ENCODE peak calls at places on chromosomes 5 and 9, in six cellular contexts. One of them, this sample, is unnamed. For H3K4me1 and H3K27me3, the result is how much of the 10 kb centered on the place peaks cover.

GRCh38 chr5:141973871-141974595 is 5.1 kb downstream of the RNF14 start:
- DNase-seq in tibial nerve: no peak
- DNase-seq in Caco-2: no peak
- DNase-seq in fibroblast of lung: peak
- DNase-seq in hepatocyte: no peak
- DNase-seq in HCT116: no peak
- DNase-seq in this sample: peak

GRCh38 chr5:64744914-64745313 is 23.6 kb downstream of the SREK1IP1 start:
- DNase-seq in tibial nerve: no peak
- DNase-seq in Caco-2: no peak
- DNase-seq in fibroblast of lung: no peak
- DNase-seq in hepatocyte: no peak
- DNase-seq in HCT116: no peak
- DNase-seq in this sample: no peak

GRCh38 chr9:69546265-69546664 is 125.9 kb downstream of the APBA1 start:
- DNase-seq in tibial nerve: no peak
- DNase-seq in Caco-2: no peak
- DNase-seq in fibroblast of lung: peak
- DNase-seq in hepatocyte: peak
- DNase-seq in HCT116: peak
- DNase-seq in this sample: no peak

GRCh38 chr5:107470007-107470582 is 200.6 kb downstream of the EFNA5 start:
- DNase-seq in tibial nerve: no peak
- DNase-seq in Caco-2: no peak
- DNase-seq in fibroblast of lung: peak
- DNase-seq in hepatocyte: no peak
- DNase-seq in HCT116: no peak
- DNase-seq in this sample: no peak

GRCh38 chr9:99622679-99623078 is 199.0 kb upstream of the NR4A3 start:
- DNase-seq in tibial nerve: no peak
- DNase-seq in Caco-2: no peak
- DNase-seq in fibroblast of lung: no peak
- DNase-seq in hepatocyte: no peak
- DNase-seq in HCT116: no peak
- DNase-seq in this sample: no peak

GRCh38 chr9:1969160-1969559 is 46.0 kb upstream of the SMARCA2 start:
- DNase-seq in tibial nerve: no peak
- DNase-seq in Caco-2: no peak
- DNase-seq in fibroblast of lung: no peak
- DNase-seq in hepatocyte: no peak
- DNase-seq in HCT116: no peak
- DNase-seq in this sample: no peak

GRCh38 chr5:116847960-116848359 is 273.3 kb upstream of the SEMA6A start:
- DNase-seq in tibial nerve: no peak
- DNase-seq in Caco-2: no peak
- DNase-seq in fibroblast of lung: no peak
- DNase-seq in hepatocyte: peak
- DNase-seq in HCT116: no peak
- DNase-seq in this sample: peak

GRCh38 chr5:102743900-102744299 is 11.2 kb upstream of the PAM start:
- DNase-seq in tibial nerve: no peak
- DNase-seq in Caco-2: no peak
- DNase-seq in fibroblast of lung: no peak
- DNase-seq in hepatocyte: no peak
- DNase-seq in HCT116: no peak
- DNase-seq in this sample: no peak

GRCh38 chr5:89458330-89458656 is 575.3 kb upstream of the MEF2C start:
- DNase-seq in tibial nerve: no peak
- DNase-seq in Caco-2: no peak
- DNase-seq in fibroblast of lung: no peak
- DNase-seq in hepatocyte: no peak
- DNase-seq in HCT116: no peak
- DNase-seq in this sample: no peak

GRCh38 chr5:89883967-89884366 is 525.6 kb downstream of the CETN3 start:
- DNase-seq in tibial nerve: no peak
- DNase-seq in Caco-2: no peak
- DNase-seq in fibroblast of lung: no peak
- DNase-seq in hepatocyte: no peak
- DNase-seq in HCT116: no peak
- DNase-seq in this sample: no peak

GRCh38 chr9:135051316-135052038 is 36.0 kb upstream of the OLFM1 start:
- DNase-seq in tibial nerve: no peak
- DNase-seq in Caco-2: peak
- DNase-seq in fibroblast of lung: no peak
- DNase-seq in hepatocyte: no peak
- DNase-seq in HCT116: no peak
- DNase-seq in this sample: no peak

GRCh38 chr5:132072508-132072907 is 1.1 kb upstream of the CSF2 start:
- DNase-seq in tibial nerve: no peak
- DNase-seq in Caco-2: no peak
- DNase-seq in fibroblast of lung: no peak
- DNase-seq in hepatocyte: no peak
- DNase-seq in HCT116: no peak
- DNase-seq in this sample: no peak

GRCh38 chr5:131854134-131854533 is 57.3 kb upstream of the FNIP1 start:
- DNase-seq in tibial nerve: no peak
- DNase-seq in Caco-2: no peak
- DNase-seq in fibroblast of lung: no peak
- DNase-seq in hepatocyte: no peak
- DNase-seq in HCT116: no peak
- DNase-seq in this sample: peak

GRCh38 chr5:107806705-107807104 is 136.0 kb upstream of the EFNA5 start:
- DNase-seq in tibial nerve: no peak
- DNase-seq in Caco-2: no peak
- DNase-seq in fibroblast of lung: peak
- DNase-seq in hepatocyte: peak
- DNase-seq in HCT116: peak
- DNase-seq in this sample: peak

GRCh38 chr5:83745821-83746220 is 25.2 kb upstream of the HAPLN1 start:
- DNase-seq in tibial nerve: no peak
- DNase-seq in Caco-2: no peak
- DNase-seq in fibroblast of lung: peak
- DNase-seq in hepatocyte: no peak
- DNase-seq in HCT116: no peak
- DNase-seq in this sample: no peak

GRCh38 chr9:92223758-92224157 is 69.7 kb downstream of the IARS1 start:
- DNase-seq in tibial nerve: no peak
- DNase-seq in Caco-2: no peak
- DNase-seq in fibroblast of lung: no peak
- DNase-seq in hepatocyte: no peak
- DNase-seq in HCT116: no peak
- DNase-seq in this sample: no peak

GRCh38 chr9:33229359-33230120 is 10.4 kb upstream of the SPINK4 start:
- DNase-seq in tibial nerve: no peak
- DNase-seq in Caco-2: peak
- DNase-seq in fibroblast of lung: no peak
- DNase-seq in hepatocyte: peak
- DNase-seq in HCT116: peak
- DNase-seq in this sample: peak

GRCh38 chr5:137442660-137443059 is 56.5 kb downstream of the SPOCK1 start:
- DNase-seq in tibial nerve: no peak
- DNase-seq in Caco-2: no peak
- DNase-seq in fibroblast of lung: no peak
- DNase-seq in hepatocyte: no peak
- DNase-seq in HCT116: no peak
- DNase-seq in this sample: no peak

GRCh38 chr5:17381926-17382325 is 116.1 kb upstream of the TAF11L2 start:
- DNase-seq in tibial nerve: peak
- DNase-seq in Caco-2: no peak
- DNase-seq in fibroblast of lung: no peak
- DNase-seq in hepatocyte: no peak
- DNase-seq in HCT116: no peak
- DNase-seq in this sample: no peak

GRCh38 chr9:6356441-6356840 is 28.3 kb downstream of the TPD52L3 start:
- DNase-seq in tibial nerve: no peak
- DNase-seq in Caco-2: no peak
- DNase-seq in fibroblast of lung: no peak
- DNase-seq in hepatocyte: no peak
- DNase-seq in HCT116: no peak
- DNase-seq in this sample: no peak

GRCh38 chr5:109655841-109656240 is 33.9 kb upstream of the MAN2A1 start:
- DNase-seq in tibial nerve: no peak
- DNase-seq in Caco-2: no peak
- DNase-seq in fibroblast of lung: peak
- DNase-seq in hepatocyte: no peak
- DNase-seq in HCT116: no peak
- DNase-seq in this sample: no peak

GRCh38 chr5:1220831-1221230 is 4.3 kb upstream of the SLC6A18 start:
- DNase-seq in tibial nerve: no peak
- DNase-seq in Caco-2: no peak
- DNase-seq in fibroblast of lung: no peak
- DNase-seq in hepatocyte: no peak
- DNase-seq in HCT116: no peak
- DNase-seq in this sample: no peak

GRCh38 chr5:134533115-134533815 is 7.8 kb downstream of the JADE2 start:
- DNase-seq in tibial nerve: peak
- DNase-seq in Caco-2: no peak
- DNase-seq in fibroblast of lung: no peak
- DNase-seq in hepatocyte: no peak
- DNase-seq in HCT116: no peak
- DNase-seq in this sample: no peak

GRCh38 chr5:32916648-32917047 is 205.5 kb downstream of the NPR3 start:
- DNase-seq in tibial nerve: no peak
- DNase-seq in Caco-2: no peak
- DNase-seq in fibroblast of lung: peak
- DNase-seq in hepatocyte: peak
- DNase-seq in HCT116: peak
- DNase-seq in this sample: no peak

GRCh38 chr5:133688386-133688785 is 76.0 kb upstream of the FSTL4 start:
- DNase-seq in tibial nerve: no peak
- DNase-seq in Caco-2: no peak
- DNase-seq in fibroblast of lung: peak
- DNase-seq in hepatocyte: no peak
- DNase-seq in HCT116: no peak
- DNase-seq in this sample: no peak

GRCh38 chr9:20224756-20225155 is 397.5 kb downstream of the MLLT3 start:
- DNase-seq in tibial nerve: no peak
- DNase-seq in Caco-2: no peak
- DNase-seq in fibroblast of lung: peak
- DNase-seq in hepatocyte: no peak
- DNase-seq in HCT116: no peak
- DNase-seq in this sample: no peak

GRCh38 chr9:122219856-122220672 is 8.7 kb downstream of the LHX6 start:
- DNase-seq in tibial nerve: no peak
- DNase-seq in Caco-2: no peak
- DNase-seq in fibroblast of lung: no peak
- DNase-seq in hepatocyte: no peak
- DNase-seq in HCT116: no peak
- DNase-seq in this sample: no peak

GRCh38 chr5:36279054-36279698 is 22.5 kb downstream of the RANBP3L start:
- DNase-seq in tibial nerve: no peak
- DNase-seq in Caco-2: no peak
- DNase-seq in fibroblast of lung: peak
- DNase-seq in hepatocyte: no peak
- DNase-seq in HCT116: no peak
- DNase-seq in this sample: no peak

GRCh38 chr9:81814794-81815464 is 113.3 kb upstream of the SPATA31D4 start:
- DNase-seq in tibial nerve: no peak
- DNase-seq in Caco-2: peak
- DNase-seq in fibroblast of lung: no peak
- DNase-seq in hepatocyte: no peak
- DNase-seq in HCT116: no peak
- DNase-seq in this sample: peak

GRCh38 chr5:19988447-19988846 is 447 bp upstream of the CDH18 start:
- DNase-seq in tibial nerve: no peak
- DNase-seq in Caco-2: no peak
- DNase-seq in fibroblast of lung: peak
- DNase-seq in hepatocyte: no peak
- DNase-seq in HCT116: no peak
- DNase-seq in this sample: no peak

GRCh38 chr5:8061140-8061469 is 192.2 kb downstream of the MTRR start:
- DNase-seq in tibial nerve: no peak
- DNase-seq in Caco-2: no peak
- DNase-seq in fibroblast of lung: no peak
- DNase-seq in hepatocyte: no peak
- DNase-seq in HCT116: no peak
- DNase-seq in this sample: no peak

GRCh38 chr5:178113141-178113787 is at the start of gene N4BP3:
- DNase-seq in tibial nerve: no peak
- DNase-seq in Caco-2: peak
- DNase-seq in fibroblast of lung: peak
- DNase-seq in hepatocyte: peak
- DNase-seq in HCT116: peak
- DNase-seq in this sample: peak
- H3K4me1 ChIP-seq in tibial nerve: under half
- H3K4me1 ChIP-seq in Caco-2: under half
- H3K4me1 ChIP-seq in fibroblast of lung: under half
- H3K4me1 ChIP-seq in hepatocyte: under half
- H3K4me1 ChIP-seq in HCT116: under half
- H3K4me1 ChIP-seq in this sample: under half

DNA sequence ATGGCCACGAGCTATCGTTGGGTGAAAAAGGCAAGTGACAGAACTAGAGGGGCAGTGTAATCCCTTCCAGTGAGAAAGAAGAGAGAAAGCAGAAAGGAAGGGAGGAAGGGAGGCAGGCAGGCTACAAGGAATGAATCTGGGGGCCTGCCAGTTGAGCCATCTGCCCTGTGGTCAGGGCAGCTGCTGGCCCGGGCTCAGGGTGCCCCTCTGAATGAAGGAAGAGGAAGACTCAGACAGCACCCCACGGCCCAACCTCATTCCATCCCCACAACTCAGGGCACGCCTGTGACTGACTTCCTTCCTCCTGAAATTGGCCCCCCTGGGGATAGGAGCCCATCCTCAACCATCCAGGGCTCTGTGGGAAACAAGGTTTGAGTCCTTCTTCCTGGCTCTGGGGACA is 20.3 kb upstream of the FLT4 start:
- DNase-seq in tibial nerve: no peak
- DNase-seq in Caco-2: no peak
- DNase-seq in fibroblast of lung: no peak
- DNase-seq in hepatocyte: no peak
- DNase-seq in HCT116: no peak
- DNase-seq in this sample: no peak
- H3K27me3 ChIP-seq in tibial nerve: under half
- H3K27me3 ChIP-seq in Caco-2: under half
- H3K27me3 ChIP-seq in fibroblast of lung: under half
- H3K27me3 ChIP-seq in hepatocyte: under half
- H3K27me3 ChIP-seq in HCT116: under half
- H3K27me3 ChIP-seq in this sample: under half

GRCh38 chr9:21836437-21837161 is 34.2 kb downstream of the MTAP start:
- DNase-seq in tibial nerve: no peak
- DNase-seq in Caco-2: no peak
- DNase-seq in fibroblast of lung: peak
- DNase-seq in hepatocyte: peak
- DNase-seq in HCT116: peak
- DNase-seq in this sample: no peak
- H3K4me3 ChIP-seq in tibial nerve: no peak
- H3K4me3 ChIP-seq in Caco-2: no peak
- H3K4me3 ChIP-seq in fibroblast of lung: no peak
- H3K4me3 ChIP-seq in hepatocyte: no peak
- H3K4me3 ChIP-seq in HCT116: peak
- H3K4me3 ChIP-seq in this sample: no peak

DNA sequence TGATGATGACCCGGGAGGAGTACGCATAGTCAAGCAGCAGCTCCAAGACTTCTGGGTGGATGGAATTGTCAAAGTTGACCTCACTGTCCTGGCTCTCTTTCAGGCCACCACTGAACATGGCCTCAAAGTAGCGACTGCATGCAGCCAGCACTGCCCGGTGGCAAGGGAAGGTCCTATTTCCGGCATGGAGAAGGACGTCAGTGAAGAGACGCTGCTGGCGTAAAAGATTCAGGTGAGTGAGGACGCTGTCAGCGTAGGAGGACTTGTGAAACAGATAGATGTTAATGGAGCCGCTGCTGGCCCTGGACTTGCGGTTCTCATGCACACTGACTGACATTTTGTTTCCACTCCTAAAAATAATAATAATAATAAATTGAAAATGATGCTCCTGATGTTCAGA is 4.4 kb downstream of the ENC1 start:
- DNase-seq in tibial nerve: no peak
- DNase-seq in Caco-2: no peak
- DNase-seq in fibroblast of lung: no peak
- DNase-seq in hepatocyte: no peak
- DNase-seq in HCT116: no peak
- DNase-seq in this sample: no peak
- H3K4me1 ChIP-seq in tibial nerve: under half
- H3K4me1 ChIP-seq in Caco-2: half or more
- H3K4me1 ChIP-seq in fibroblast of lung: under half
- H3K4me1 ChIP-seq in hepatocyte: under half
- H3K4me1 ChIP-seq in HCT116: half or more
- H3K4me1 ChIP-seq in this sample: under half